ENCODE peak calls at places on chromosomes 12 and 14, in six cellular contexts. One of them, this sample, is unnamed.
A peak's percentile ranks its signal among the peaks of the same experiment; 100 is the strongest.

GRCh38 chr12:130286041-130286440 is 51.6 kb upstream of the PIWIL1 start:
- DNase-seq in caudate nucleus: no peak
- DNase-seq in activated T-helper 1 cell treated with anti-CD3 and anti-CD28 coated beads, Interleukin-2, amount 50 U/mL, for 16 hours: no peak
- DNase-seq in foreskin fibroblast: no peak
- DNase-seq in T1000: no peak
- DNase-seq in NCI-H524: no peak
- DNase-seq in this sample: no peak

GRCh38 chr12:89935850-89936249 is 227.2 kb upstream of the ATP2B1 start:
- DNase-seq in caudate nucleus: no peak
- DNase-seq in activated T-helper 1 cell treated with anti-CD3 and anti-CD28 coated beads, Interleukin-2, amount 50 U/mL, for 16 hours: no peak
- DNase-seq in NCI-H524: no peak
- DNase-seq in T1000: no peak
- DNase-seq in foreskin fibroblast: no peak
- DNase-seq in this sample: no peak

GRCh38 chr12:52006726-52007157 is at the start of gene TAMALIN:
- DNase-seq in activated T-helper 1 cell treated with anti-CD3 and anti-CD28 coated beads, Interleukin-2, amount 50 U/mL, for 16 hours: peak; percentile 76
- DNase-seq in caudate nucleus: peak; percentile 30
- DNase-seq in foreskin fibroblast: peak; percentile 68
- DNase-seq in NCI-H524: peak; percentile 16
- DNase-seq in T1000: no peak
- DNase-seq in this sample: peak; percentile 73

GRCh38 chr12:20716985-20717384 is 21.9 kb downstream of the SLCO1C1 start:
- DNase-seq in T1000: no peak
- DNase-seq in foreskin fibroblast: no peak
- DNase-seq in caudate nucleus: no peak
- DNase-seq in NCI-H524: no peak
- DNase-seq in activated T-helper 1 cell treated with anti-CD3 and anti-CD28 coated beads, Interleukin-2, amount 50 U/mL, for 16 hours: no peak
- DNase-seq in this sample: no peak

GRCh38 chr14:50127802-50128201 is 11.4 kb upstream of the VCPKMT start:
- DNase-seq in foreskin fibroblast: no peak
- DNase-seq in NCI-H524: no peak
- DNase-seq in T1000: no peak
- DNase-seq in caudate nucleus: no peak
- DNase-seq in activated T-helper 1 cell treated with anti-CD3 and anti-CD28 coated beads, Interleukin-2, amount 50 U/mL, for 16 hours: no peak
- DNase-seq in this sample: no peak

GRCh38 chr12:51335931-51336330 is 10.5 kb downstream of the CELA1 start:
- DNase-seq in NCI-H524: no peak
- DNase-seq in caudate nucleus: no peak
- DNase-seq in foreskin fibroblast: no peak
- DNase-seq in activated T-helper 1 cell treated with anti-CD3 and anti-CD28 coated beads, Interleukin-2, amount 50 U/mL, for 16 hours: no peak
- DNase-seq in T1000: no peak
- DNase-seq in this sample: no peak

GRCh38 chr12:79424109-79424721 is 266.5 kb downstream of the PAWR start:
- DNase-seq in T1000: peak; percentile 11
- DNase-seq in NCI-H524: no peak
- DNase-seq in caudate nucleus: no peak
- DNase-seq in activated T-helper 1 cell treated with anti-CD3 and anti-CD28 coated beads, Interleukin-2, amount 50 U/mL, for 16 hours: no peak
- DNase-seq in foreskin fibroblast: peak; percentile 88
- DNase-seq in this sample: no peak

GRCh38 chr14:71179046-71179445 is 271.8 kb downstream of the PCNX1 start:
- DNase-seq in foreskin fibroblast: no peak
- DNase-seq in T1000: no peak
- DNase-seq in NCI-H524: no peak
- DNase-seq in caudate nucleus: no peak
- DNase-seq in activated T-helper 1 cell treated with anti-CD3 and anti-CD28 coated beads, Interleukin-2, amount 50 U/mL, for 16 hours: no peak
- DNase-seq in this sample: no peak

GRCh38 chr14:94045101-94045500 is 19.0 kb downstream of the OTUB2 start:
- DNase-seq in activated T-helper 1 cell treated with anti-CD3 and anti-CD28 coated beads, Interleukin-2, amount 50 U/mL, for 16 hours: no peak
- DNase-seq in caudate nucleus: no peak
- DNase-seq in T1000: no peak
- DNase-seq in NCI-H524: no peak
- DNase-seq in foreskin fibroblast: no peak
- DNase-seq in this sample: peak; percentile 34

GRCh38 chr14:20996521-20996920 is 2.6 kb upstream of the SLC39A2 start:
- DNase-seq in NCI-H524: no peak
- DNase-seq in T1000: no peak
- DNase-seq in caudate nucleus: no peak
- DNase-seq in activated T-helper 1 cell treated with anti-CD3 and anti-CD28 coated beads, Interleukin-2, amount 50 U/mL, for 16 hours: no peak
- DNase-seq in foreskin fibroblast: no peak
- DNase-seq in this sample: no peak

GRCh38 chr14:99628832-99629618 is 15.9 kb upstream of the HHIPL1 start:
- DNase-seq in foreskin fibroblast: peak; percentile 87
- DNase-seq in NCI-H524: peak; percentile 48
- DNase-seq in T1000: peak; percentile 54
- DNase-seq in activated T-helper 1 cell treated with anti-CD3 and anti-CD28 coated beads, Interleukin-2, amount 50 U/mL, for 16 hours: peak; percentile 37
- DNase-seq in caudate nucleus: peak; percentile 26
- DNase-seq in this sample: peak; percentile 87

GRCh38 chr12:83008703-83009102 is 322.0 kb downstream of the TMTC2 start:
- DNase-seq in NCI-H524: no peak
- DNase-seq in foreskin fibroblast: no peak
- DNase-seq in T1000: no peak
- DNase-seq in activated T-helper 1 cell treated with anti-CD3 and anti-CD28 coated beads, Interleukin-2, amount 50 U/mL, for 16 hours: no peak
- DNase-seq in caudate nucleus: no peak
- DNase-seq in this sample: no peak

GRCh38 chr14:31926123-31926522 is 151.0 kb upstream of the ARHGAP5 start:
- DNase-seq in NCI-H524: no peak
- DNase-seq in caudate nucleus: no peak
- DNase-seq in T1000: no peak
- DNase-seq in foreskin fibroblast: peak; percentile 64
- DNase-seq in activated T-helper 1 cell treated with anti-CD3 and anti-CD28 coated beads, Interleukin-2, amount 50 U/mL, for 16 hours: no peak
- DNase-seq in this sample: no peak

GRCh38 chr12:123273166-123273565 is 1.5 kb upstream of the CDK2AP1 start:
- DNase-seq in foreskin fibroblast: no peak
- DNase-seq in T1000: no peak
- DNase-seq in caudate nucleus: no peak
- DNase-seq in activated T-helper 1 cell treated with anti-CD3 and anti-CD28 coated beads, Interleukin-2, amount 50 U/mL, for 16 hours: no peak
- DNase-seq in NCI-H524: no peak
- DNase-seq in this sample: no peak

GRCh38 chr12:93163260-93164036 is 214.3 kb upstream of the NUDT4 start:
- DNase-seq in foreskin fibroblast: peak; percentile 88
- DNase-seq in activated T-helper 1 cell treated with anti-CD3 and anti-CD28 coated beads, Interleukin-2, amount 50 U/mL, for 16 hours: no peak
- DNase-seq in T1000: no peak
- DNase-seq in NCI-H524: no peak
- DNase-seq in caudate nucleus: no peak
- DNase-seq in this sample: no peak

GRCh38 chr14:45679852-45680251 is 426.9 kb upstream of the MIS18BP1 start:
- DNase-seq in activated T-helper 1 cell treated with anti-CD3 and anti-CD28 coated beads, Interleukin-2, amount 50 U/mL, for 16 hours: no peak
- DNase-seq in NCI-H524: no peak
- DNase-seq in T1000: peak; percentile 18
- DNase-seq in foreskin fibroblast: peak; percentile 83
- DNase-seq in caudate nucleus: no peak
- DNase-seq in this sample: no peak

GRCh38 chr12:84676787-84677186 is 235.8 kb downstream of the SLC6A15 start:
- DNase-seq in foreskin fibroblast: no peak
- DNase-seq in caudate nucleus: no peak
- DNase-seq in activated T-helper 1 cell treated with anti-CD3 and anti-CD28 coated beads, Interleukin-2, amount 50 U/mL, for 16 hours: no peak
- DNase-seq in T1000: no peak
- DNase-seq in NCI-H524: no peak
- DNase-seq in this sample: no peak

GRCh38 chr14:51929156-51929555 is 60.2 kb upstream of the RTRAF start:
- DNase-seq in foreskin fibroblast: peak; percentile 30
- DNase-seq in caudate nucleus: no peak
- DNase-seq in T1000: no peak
- DNase-seq in activated T-helper 1 cell treated with anti-CD3 and anti-CD28 coated beads, Interleukin-2, amount 50 U/mL, for 16 hours: no peak
- DNase-seq in NCI-H524: no peak
- DNase-seq in this sample: no peak

GRCh38 chr12:98379106-98379505 is 136.3 kb upstream of the TMPO start:
- DNase-seq in activated T-helper 1 cell treated with anti-CD3 and anti-CD28 coated beads, Interleukin-2, amount 50 U/mL, for 16 hours: no peak
- DNase-seq in T1000: no peak
- DNase-seq in NCI-H524: no peak
- DNase-seq in foreskin fibroblast: no peak
- DNase-seq in caudate nucleus: no peak
- DNase-seq in this sample: no peak

GRCh38 chr14:103563089-103563620 is 395 bp downstream of the COA8 start:
- DNase-seq in foreskin fibroblast: no peak
- DNase-seq in activated T-helper 1 cell treated with anti-CD3 and anti-CD28 coated beads, Interleukin-2, amount 50 U/mL, for 16 hours: no peak
- DNase-seq in caudate nucleus: no peak
- DNase-seq in NCI-H524: no peak
- DNase-seq in T1000: no peak
- DNase-seq in this sample: no peak

GRCh38 chr14:100122481-100123215 is 36.8 kb downstream of the DEGS2 start:
- DNase-seq in caudate nucleus: no peak
- DNase-seq in NCI-H524: no peak
- DNase-seq in activated T-helper 1 cell treated with anti-CD3 and anti-CD28 coated beads, Interleukin-2, amount 50 U/mL, for 16 hours: no peak
- DNase-seq in foreskin fibroblast: no peak
- DNase-seq in T1000: no peak
- DNase-seq in this sample: no peak

GRCh38 chr14:72744416-72745120 is 149.3 kb downstream of the DPF3 start:
- DNase-seq in activated T-helper 1 cell treated with anti-CD3 and anti-CD28 coated beads, Interleukin-2, amount 50 U/mL, for 16 hours: no peak
- DNase-seq in caudate nucleus: no peak
- DNase-seq in foreskin fibroblast: no peak
- DNase-seq in NCI-H524: no peak
- DNase-seq in T1000: no peak
- DNase-seq in this sample: no peak

GRCh38 chr12:26810330-26810729 is 22.7 kb downstream of the ITPR2 start:
- DNase-seq in caudate nucleus: peak; percentile 19
- DNase-seq in foreskin fibroblast: peak; percentile 79
- DNase-seq in activated T-helper 1 cell treated with anti-CD3 and anti-CD28 coated beads, Interleukin-2, amount 50 U/mL, for 16 hours: no peak
- DNase-seq in NCI-H524: no peak
- DNase-seq in T1000: no peak
- DNase-seq in this sample: no peak

GRCh38 chr12:30877110-30877875 is 49.3 kb upstream of the TSPAN11 start:
- DNase-seq in NCI-H524: no peak
- DNase-seq in foreskin fibroblast: no peak
- DNase-seq in activated T-helper 1 cell treated with anti-CD3 and anti-CD28 coated beads, Interleukin-2, amount 50 U/mL, for 16 hours: no peak
- DNase-seq in T1000: no peak
- DNase-seq in caudate nucleus: peak; percentile 39
- DNase-seq in this sample: no peak

GRCh38 chr12:60197589-60197988 is 601.8 kb downstream of the SLC16A7 start:
- DNase-seq in caudate nucleus: no peak
- DNase-seq in foreskin fibroblast: peak; percentile 70
- DNase-seq in activated T-helper 1 cell treated with anti-CD3 and anti-CD28 coated beads, Interleukin-2, amount 50 U/mL, for 16 hours: no peak
- DNase-seq in T1000: no peak
- DNase-seq in NCI-H524: no peak
- DNase-seq in this sample: no peak

GRCh38 chr14:54470701-54471100 is 18.1 kb downstream of the GMFB start:
- DNase-seq in caudate nucleus: no peak
- DNase-seq in foreskin fibroblast: no peak
- DNase-seq in NCI-H524: no peak
- DNase-seq in activated T-helper 1 cell treated with anti-CD3 and anti-CD28 coated beads, Interleukin-2, amount 50 U/mL, for 16 hours: no peak
- DNase-seq in T1000: no peak
- DNase-seq in this sample: no peak

GRCh38 chr14:101705733-101706508 is 55.6 kb upstream of the PPP2R5C start:
- DNase-seq in foreskin fibroblast: peak; percentile 43
- DNase-seq in caudate nucleus: no peak
- DNase-seq in activated T-helper 1 cell treated with anti-CD3 and anti-CD28 coated beads, Interleukin-2, amount 50 U/mL, for 16 hours: peak; percentile 52
- DNase-seq in T1000: no peak
- DNase-seq in NCI-H524: no peak
- DNase-seq in this sample: no peak

GRCh38 chr14:63046339-63047268 is 1.3 kb upstream of the KCNH5 start:
- DNase-seq in foreskin fibroblast: no peak
- DNase-seq in activated T-helper 1 cell treated with anti-CD3 and anti-CD28 coated beads, Interleukin-2, amount 50 U/mL, for 16 hours: no peak
- DNase-seq in NCI-H524: no peak
- DNase-seq in caudate nucleus: no peak
- DNase-seq in T1000: no peak
- DNase-seq in this sample: no peak

GRCh38 chr12:93803408-93803807 is 126.2 kb downstream of the CRADD start:
- DNase-seq in activated T-helper 1 cell treated with anti-CD3 and anti-CD28 coated beads, Interleukin-2, amount 50 U/mL, for 16 hours: no peak
- DNase-seq in foreskin fibroblast: peak; percentile 84
- DNase-seq in T1000: peak; percentile 75
- DNase-seq in caudate nucleus: no peak
- DNase-seq in NCI-H524: no peak
- DNase-seq in this sample: no peak

GRCh38 chr14:60092516-60092915 is 793 bp downstream of the PCNX4 start:
- DNase-seq in NCI-H524: peak; percentile 57
- DNase-seq in foreskin fibroblast: peak; percentile 49
- DNase-seq in activated T-helper 1 cell treated with anti-CD3 and anti-CD28 coated beads, Interleukin-2, amount 50 U/mL, for 16 hours: no peak
- DNase-seq in caudate nucleus: no peak
- DNase-seq in T1000: peak; percentile 1
- DNase-seq in this sample: no peak

GRCh38 chr14:100018482-100018881 is 46.7 kb upstream of the EVL start:
- DNase-seq in activated T-helper 1 cell treated with anti-CD3 and anti-CD28 coated beads, Interleukin-2, amount 50 U/mL, for 16 hours: no peak
- DNase-seq in foreskin fibroblast: no peak
- DNase-seq in caudate nucleus: no peak
- DNase-seq in NCI-H524: no peak
- DNase-seq in T1000: no peak
- DNase-seq in this sample: no peak

GRCh38 chr14:105475269-105475915 is 771 bp downstream of the CRIP2 start:
- DNase-seq in T1000: no peak
- DNase-seq in foreskin fibroblast: no peak
- DNase-seq in caudate nucleus: no peak
- DNase-seq in activated T-helper 1 cell treated with anti-CD3 and anti-CD28 coated beads, Interleukin-2, amount 50 U/mL, for 16 hours: no peak
- DNase-seq in NCI-H524: no peak
- DNase-seq in this sample: no peak

GRCh38 chr14:33347816-33348215 is 409.1 kb downstream of the NPAS3 start:
- DNase-seq in activated T-helper 1 cell treated with anti-CD3 and anti-CD28 coated beads, Interleukin-2, amount 50 U/mL, for 16 hours: no peak
- DNase-seq in T1000: no peak
- DNase-seq in NCI-H524: no peak
- DNase-seq in caudate nucleus: no peak
- DNase-seq in foreskin fibroblast: no peak
- DNase-seq in this sample: no peak

GRCh38 chr14:57575482-57575881 is 81.8 kb upstream of the CCDC198 start:
- DNase-seq in activated T-helper 1 cell treated with anti-CD3 and anti-CD28 coated beads, Interleukin-2, amount 50 U/mL, for 16 hours: no peak
- DNase-seq in foreskin fibroblast: no peak
- DNase-seq in NCI-H524: no peak
- DNase-seq in caudate nucleus: no peak
- DNase-seq in T1000: no peak
- DNase-seq in this sample: no peak